ENCODE peak calls at places on chromosomes 3 and 15, in seven cellular contexts. H is A673; O is psoas muscle; U is AG08396; B is RPMI8226; F is stimulated activated CD4-positive, alpha-beta T cell treated with anti-CD3 and anti-CD28 coated beads, Interleukin-2, amount 100 ng/mL, for 48 hours; I is neural crest cell. Z is an unnamed sample.

GRCh38 chr3:169954142-169954756 is 12.4 kb upstream of the SEC62 start:
- DNase-seq in H (no peak), O (no peak), U (no peak), B (no peak), F (no peak), I (no peak), Z (no peak)

GRCh38 chr3:191644291-191644690 is 183.3 kb downstream of the PYDC2 start:
- DNase-seq in H (no peak), O (no peak), U (no peak), B (no peak), F (no peak), I (no peak), Z (no peak)

GRCh38 chr3:159244927-159245326 is 443.1 kb downstream of the MFSD1 start:
- DNase-seq in H (no peak), O (no peak), U (no peak), B (no peak), F (no peak), I (no peak), Z (no peak)

GRCh38 chr3:48474619-48475018 is 28.1 kb downstream of the ATRIP start:
- DNase-seq in H (no peak), O (no peak), U (no peak), B (no peak), F (no peak), I (no peak), Z (no peak)

GRCh38 chr3:49266410-49267170 is 10.4 kb downstream of the C3orf62 start:
- DNase-seq in H (no peak), O (no peak), U (no peak), B (no peak), F (no peak), I (no peak), Z (no peak)

GRCh38 chr15:31108836-31109235 is 7.3 kb upstream of the TRPM1 start:
- DNase-seq in H (no peak), O (no peak), U (no peak), B (no peak), F (no peak), I (no peak), Z (no peak)

GRCh38 chr15:58292761-58293175 is 139.0 kb upstream of the LIPC start:
- DNase-seq in H (no peak), O (no peak), U (no peak), B (peak; percentile 62), F (no peak), I (no peak), Z (no peak)

GRCh38 chr3:30966896-30967295 is 72.4 kb upstream of the GADL1 start:
- DNase-seq in H (no peak), O (no peak), U (no peak), B (no peak), F (no peak), I (no peak), Z (no peak)

GRCh38 chr3:126208182-126208581 is 27.8 kb upstream of the ALDH1L1 start:
- DNase-seq in H (peak; percentile 66), O (no peak), U (no peak), B (no peak), F (no peak), I (no peak), Z (no peak)

GRCh38 chr15:95284933-95285401 is 1045.5 kb upstream of the NR2F2 start:
- DNase-seq in H (peak; percentile 68), O (no peak), U (peak; percentile 22), B (no peak), F (no peak), I (no peak), Z (no peak)

GRCh38 chr15:55240125-55240760 is 43.5 kb upstream of the RSL24D1 start:
- DNase-seq in H (no peak), O (no peak), U (no peak), B (no peak), F (no peak), I (no peak), Z (no peak)

GRCh38 chr3:63727248-63727647 is 74.8 kb downstream of the SNTN start:
- DNase-seq in H (no peak), O (no peak), U (no peak), B (no peak), F (no peak), I (no peak), Z (no peak)

GRCh38 chr15:58182460-58183163 is 44.4 kb downstream of the AQP9 start:
- DNase-seq in H (peak; percentile 56), O (peak; percentile 25), U (peak; percentile 75), B (peak; percentile 46), F (peak; percentile 27), I (peak; percentile 37), Z (peak; percentile 72)

GRCh38 chr3:172176385-172176784 is 137.0 kb downstream of the FNDC3B start:
- DNase-seq in H (peak; percentile 91), O (no peak), U (no peak), B (no peak), F (no peak), I (no peak), Z (no peak)

GRCh38 chr15:66004618-66005262 is 135.4 kb downstream of the RAB11A start:
- DNase-seq in H (peak; percentile 49), O (no peak), U (peak; percentile 68), B (peak; percentile 72), F (no peak), I (peak; percentile 57), Z (peak; percentile 68)

GRCh38 chr15:42544858-42545629 is 3.5 kb downstream of the LRRC57 start:
- DNase-seq in H (no peak), O (no peak), U (no peak), B (no peak), F (no peak), I (no peak), Z (no peak)

GRCh38 chr15:43794269-43795037 is 2.3 kb downstream of the SERF2 start:
- DNase-seq in H (no peak), O (peak; percentile 53), U (peak; percentile 47), B (no peak), F (no peak), I (no peak), Z (no peak)

GRCh38 chr3:149900322-149900721 is 70.4 kb downstream of the PFN2 start:
- DNase-seq in H (no peak), O (no peak), U (no peak), B (no peak), F (no peak), I (no peak), Z (no peak)

GRCh38 chr3:132399054-132399929 is 18.0 kb upstream of the DNAJC13 start:
- DNase-seq in H (peak; percentile 71), O (no peak), U (peak; percentile 81), B (peak; percentile 54), F (peak; percentile 15), I (peak; percentile 38), Z (peak; percentile 66)

Z was measured in HEK293T.